ENCODE peak calls at places on chromosomes 6 and 20, in five cellular contexts. S is NCI-H1930, E is psoas muscle, H is A172, W is iris pigment epithelial cell. L is an unnamed sample.

GRCh38 chr20:3764659-3765058 is 2.9 kb downstream of the ADISSP start:
- DNase-seq in S (no peak), E (no peak), H (no peak), W (no peak), L (no peak)

GRCh38 chr6:111761783-111762312 is 111.4 kb downstream of the FYN start:
- DNase-seq in S (no peak), E (no peak), H (no peak), W (peak), L (no peak)

GRCh38 chr20:1469925-1470571 is 3.4 kb upstream of the NSFL1C start:
- DNase-seq in S (peak), E (peak), H (peak), W (peak), L (peak)

GRCh38 chr6:17276766-17277165 is 4.4 kb upstream of the RBM24 start:
- DNase-seq in S (no peak), E (no peak), H (peak), W (peak), L (no peak)

GRCh38 chr6:79250107-79250514 is 15.6 kb upstream of the HMGN3 start:
- DNase-seq in S (no peak), E (no peak), H (peak), W (no peak), L (no peak)

GRCh38 chr20:17940447-17940971 is 28.1 kb downstream of the SNX5 start:
- DNase-seq in S (no peak), E (no peak), H (no peak), W (no peak), L (no peak)

GRCh38 chr6:149990672-149991402 is 27.1 kb downstream of the ULBP1 start:
- DNase-seq in S (no peak), E (no peak), H (no peak), W (no peak), L (peak)

GRCh38 chr20:62519826-62520225 is 44.0 kb upstream of the GATA5 start:
- DNase-seq in S (no peak), E (no peak), H (no peak), W (no peak), L (no peak)

GRCh38 chr20:48875914-48876240 is 45.6 kb upstream of the ARFGEF2 start:
- DNase-seq in S (no peak), E (no peak), H (peak), W (peak), L (peak)

GRCh38 chr6:2970034-2970685 is 1.2 kb downstream of the SERPINB6 start:
- DNase-seq in S (no peak), E (no peak), H (no peak), W (no peak), L (no peak)

GRCh38 chr6:165081944-165082532 is 227.4 kb downstream of the C6orf118 start:
- DNase-seq in S (no peak), E (no peak), H (no peak), W (no peak), L (no peak)

GRCh38 chr6:8135276-8135675 is 32.9 kb upstream of the EEF1E1 start:
- DNase-seq in S (no peak), E (no peak), H (no peak), W (no peak), L (no peak)

GRCh38 chr20:21512634-21513180 is 1.2 kb downstream of the NKX2-2 start:
- DNase-seq in S (no peak), E (no peak), H (no peak), W (no peak), L (no peak)

GRCh38 chr20:23078994-23079364 is 7.1 kb downstream of the CD93 start:
- DNase-seq in S (peak), E (no peak), H (no peak), W (no peak), L (no peak)

GRCh38 chr6:75381878-75382633 is 97.5 kb upstream of the TMEM30A start:
- DNase-seq in S (no peak), E (no peak), H (no peak), W (peak), L (peak)

GRCh38 chr6:81995548-81996289 is 243.2 kb upstream of the TENT5A start:
- DNase-seq in S (no peak), E (no peak), H (no peak), W (peak), L (peak)

GRCh38 chr6:189676-190075 is 102.6 kb upstream of the DUSP22 start:
- DNase-seq in S (no peak), E (no peak), H (no peak), W (no peak), L (no peak)

GRCh38 chr6:39365281-39366074 is 43.0 kb upstream of the KCNK16 start:
- DNase-seq in S (no peak), E (no peak), H (peak), W (peak), L (peak)

GRCh38 chr6:154932562-154933027 is 62.5 kb upstream of the TIAM2 start:
- DNase-seq in S (no peak), E (no peak), H (peak), W (peak), L (peak)

GRCh38 chr20:63454729-63455567 is 17.5 kb downstream of the KCNQ2 start:
- DNase-seq in S (peak), E (no peak), H (no peak), W (no peak), L (no peak)

GRCh38 chr6:169921853-169922779 is 170.7 kb downstream of the ERMARD start:
- DNase-seq in S (no peak), E (no peak), H (no peak), W (no peak), L (no peak)

L was measured in Daoy.